ENCODE peak calls at places on chromosomes 2 and 18, in ten cellular contexts. One of them, this sample, is unnamed.

GRCh38 chr2:108244667-108245414 is 5.1 kb downstream of the SULT1C3 start:
- DNase-seq in HFF-Myc: no peak
- DNase-seq in GM20000: no peak
- DNase-seq in HT1080: no peak
- DNase-seq in GM13977: no peak
- DNase-seq in mesendoderm: no peak
- DNase-seq in NCI-H1694 treated with DMSO at 0.1 percent for 48 hours: no peak
- DNase-seq in CD8-positive, alpha-beta T cell: no peak
- DNase-seq in esophagus squamous epithelium: no peak
- DNase-seq in anterior cingulate cortex: no peak
- DNase-seq in this sample: no peak

GRCh38 chr2:222613715-222614331 is 42.1 kb downstream of the FARSB start:
- DNase-seq in HFF-Myc: peak
- DNase-seq in GM20000: peak
- DNase-seq in HT1080: peak
- DNase-seq in GM13977: peak
- DNase-seq in mesendoderm: peak
- DNase-seq in NCI-H1694 treated with DMSO at 0.1 percent for 48 hours: peak
- DNase-seq in CD8-positive, alpha-beta T cell: no peak
- DNase-seq in esophagus squamous epithelium: no peak
- DNase-seq in anterior cingulate cortex: no peak
- DNase-seq in this sample: no peak

GRCh38 chr2:208042041-208042440 is 16.7 kb upstream of the PLEKHM3 start:
- DNase-seq in HFF-Myc: no peak
- DNase-seq in GM20000: no peak
- DNase-seq in HT1080: peak
- DNase-seq in GM13977: no peak
- DNase-seq in mesendoderm: peak
- DNase-seq in NCI-H1694 treated with DMSO at 0.1 percent for 48 hours: no peak
- DNase-seq in CD8-positive, alpha-beta T cell: no peak
- DNase-seq in esophagus squamous epithelium: no peak
- DNase-seq in anterior cingulate cortex: no peak
- DNase-seq in this sample: no peak

GRCh38 chr2:128489580-128490273 is 171.1 kb upstream of the HS6ST1 start:
- DNase-seq in HFF-Myc: no peak
- DNase-seq in GM20000: no peak
- DNase-seq in HT1080: no peak
- DNase-seq in GM13977: no peak
- DNase-seq in mesendoderm: no peak
- DNase-seq in NCI-H1694 treated with DMSO at 0.1 percent for 48 hours: no peak
- DNase-seq in CD8-positive, alpha-beta T cell: no peak
- DNase-seq in esophagus squamous epithelium: no peak
- DNase-seq in anterior cingulate cortex: no peak
- DNase-seq in this sample: no peak

GRCh38 chr2:24959761-24960160 is 12.0 kb downstream of the DNAJC27 start:
- DNase-seq in HFF-Myc: no peak
- DNase-seq in GM20000: no peak
- DNase-seq in HT1080: no peak
- DNase-seq in GM13977: no peak
- DNase-seq in mesendoderm: no peak
- DNase-seq in NCI-H1694 treated with DMSO at 0.1 percent for 48 hours: no peak
- DNase-seq in CD8-positive, alpha-beta T cell: no peak
- DNase-seq in esophagus squamous epithelium: no peak
- DNase-seq in anterior cingulate cortex: no peak
- DNase-seq in this sample: no peak

GRCh38 chr18:46343940-46344372 is 239.8 kb downstream of the HAUS1 start:
- DNase-seq in HFF-Myc: no peak
- DNase-seq in GM20000: peak
- DNase-seq in HT1080: peak
- DNase-seq in GM13977: peak
- DNase-seq in mesendoderm: peak
- DNase-seq in NCI-H1694 treated with DMSO at 0.1 percent for 48 hours: no peak
- DNase-seq in CD8-positive, alpha-beta T cell: no peak
- DNase-seq in esophagus squamous epithelium: no peak
- DNase-seq in anterior cingulate cortex: no peak
- DNase-seq in this sample: no peak

GRCh38 chr2:219081701-219082331 is 21.1 kb upstream of the IHH start:
- DNase-seq in HFF-Myc: no peak
- DNase-seq in GM20000: no peak
- DNase-seq in HT1080: no peak
- DNase-seq in GM13977: no peak
- DNase-seq in mesendoderm: no peak
- DNase-seq in NCI-H1694 treated with DMSO at 0.1 percent for 48 hours: no peak
- DNase-seq in CD8-positive, alpha-beta T cell: no peak
- DNase-seq in esophagus squamous epithelium: no peak
- DNase-seq in anterior cingulate cortex: no peak
- DNase-seq in this sample: no peak

GRCh38 chr18:79877163-79878091 is 74.0 kb downstream of the SLC66A2 start:
- DNase-seq in HFF-Myc: no peak
- DNase-seq in GM20000: no peak
- DNase-seq in HT1080: no peak
- DNase-seq in GM13977: no peak
- DNase-seq in mesendoderm: peak
- DNase-seq in NCI-H1694 treated with DMSO at 0.1 percent for 48 hours: no peak
- DNase-seq in CD8-positive, alpha-beta T cell: no peak
- DNase-seq in esophagus squamous epithelium: no peak
- DNase-seq in anterior cingulate cortex: no peak
- DNase-seq in this sample: no peak

GRCh38 chr2:223057545-223057944 is 5.6 kb downstream of the KCNE4 start:
- DNase-seq in HFF-Myc: no peak
- DNase-seq in GM20000: no peak
- DNase-seq in HT1080: no peak
- DNase-seq in GM13977: no peak
- DNase-seq in mesendoderm: peak
- DNase-seq in NCI-H1694 treated with DMSO at 0.1 percent for 48 hours: no peak
- DNase-seq in CD8-positive, alpha-beta T cell: no peak
- DNase-seq in esophagus squamous epithelium: no peak
- DNase-seq in anterior cingulate cortex: no peak
- DNase-seq in this sample: no peak

GRCh38 chr2:38233231-38233983 is 143.7 kb downstream of the ATL2 start:
- DNase-seq in HFF-Myc: peak
- DNase-seq in GM20000: no peak
- DNase-seq in HT1080: peak
- DNase-seq in GM13977: no peak
- DNase-seq in mesendoderm: peak
- DNase-seq in NCI-H1694 treated with DMSO at 0.1 percent for 48 hours: no peak
- DNase-seq in CD8-positive, alpha-beta T cell: no peak
- DNase-seq in esophagus squamous epithelium: no peak
- DNase-seq in anterior cingulate cortex: no peak
- DNase-seq in this sample: peak

GRCh38 chr2:16266571-16266970 is 326.2 kb downstream of the MYCN start:
- DNase-seq in HFF-Myc: no peak
- DNase-seq in GM20000: no peak
- DNase-seq in HT1080: no peak
- DNase-seq in GM13977: no peak
- DNase-seq in mesendoderm: no peak
- DNase-seq in NCI-H1694 treated with DMSO at 0.1 percent for 48 hours: no peak
- DNase-seq in CD8-positive, alpha-beta T cell: no peak
- DNase-seq in esophagus squamous epithelium: no peak
- DNase-seq in anterior cingulate cortex: no peak
- DNase-seq in this sample: no peak

GRCh38 chr2:119753041-119753929 is 6.4 kb upstream of the PTPN4 start:
- DNase-seq in HFF-Myc: peak
- DNase-seq in GM20000: peak
- DNase-seq in HT1080: peak
- DNase-seq in GM13977: peak
- DNase-seq in mesendoderm: peak
- DNase-seq in NCI-H1694 treated with DMSO at 0.1 percent for 48 hours: peak
- DNase-seq in CD8-positive, alpha-beta T cell: peak
- DNase-seq in esophagus squamous epithelium: no peak
- DNase-seq in anterior cingulate cortex: no peak
- DNase-seq in this sample: no peak

GRCh38 chr2:202577250-202578183 is 57.3 kb upstream of the FAM117B start:
- DNase-seq in HFF-Myc: no peak
- DNase-seq in GM20000: no peak
- DNase-seq in HT1080: no peak
- DNase-seq in GM13977: no peak
- DNase-seq in mesendoderm: no peak
- DNase-seq in NCI-H1694 treated with DMSO at 0.1 percent for 48 hours: no peak
- DNase-seq in CD8-positive, alpha-beta T cell: no peak
- DNase-seq in esophagus squamous epithelium: no peak
- DNase-seq in anterior cingulate cortex: no peak
- DNase-seq in this sample: no peak

GRCh38 chr2:16409006-16409390 is 256.6 kb downstream of the CYRIA start:
- DNase-seq in HFF-Myc: no peak
- DNase-seq in GM20000: no peak
- DNase-seq in HT1080: no peak
- DNase-seq in GM13977: no peak
- DNase-seq in mesendoderm: peak
- DNase-seq in NCI-H1694 treated with DMSO at 0.1 percent for 48 hours: no peak
- DNase-seq in CD8-positive, alpha-beta T cell: no peak
- DNase-seq in esophagus squamous epithelium: no peak
- DNase-seq in anterior cingulate cortex: no peak
- DNase-seq in this sample: no peak

GRCh38 chr2:126787278-126787677 is 111.4 kb upstream of the TEX51 start:
- DNase-seq in HFF-Myc: no peak
- DNase-seq in GM20000: no peak
- DNase-seq in HT1080: no peak
- DNase-seq in GM13977: no peak
- DNase-seq in mesendoderm: no peak
- DNase-seq in NCI-H1694 treated with DMSO at 0.1 percent for 48 hours: no peak
- DNase-seq in CD8-positive, alpha-beta T cell: no peak
- DNase-seq in esophagus squamous epithelium: no peak
- DNase-seq in anterior cingulate cortex: no peak
- DNase-seq in this sample: no peak

GRCh38 chr2:72770879-72771461 is 54.9 kb downstream of the EXOC6B start:
- DNase-seq in HFF-Myc: peak
- DNase-seq in GM20000: peak
- DNase-seq in HT1080: peak
- DNase-seq in GM13977: peak
- DNase-seq in mesendoderm: peak
- DNase-seq in NCI-H1694 treated with DMSO at 0.1 percent for 48 hours: peak
- DNase-seq in CD8-positive, alpha-beta T cell: peak
- DNase-seq in esophagus squamous epithelium: no peak
- DNase-seq in anterior cingulate cortex: no peak
- DNase-seq in this sample: peak

GRCh38 chr2:42876280-42876840 is 84.0 kb upstream of the HAAO start:
- DNase-seq in HFF-Myc: peak
- DNase-seq in GM20000: no peak
- DNase-seq in HT1080: no peak
- DNase-seq in GM13977: no peak
- DNase-seq in mesendoderm: no peak
- DNase-seq in NCI-H1694 treated with DMSO at 0.1 percent for 48 hours: no peak
- DNase-seq in CD8-positive, alpha-beta T cell: no peak
- DNase-seq in esophagus squamous epithelium: no peak
- DNase-seq in anterior cingulate cortex: no peak
- DNase-seq in this sample: peak

GRCh38 chr2:73981081-73981968 is 3.4 kb upstream of the TET3 start:
- DNase-seq in HFF-Myc: no peak
- DNase-seq in GM20000: peak
- DNase-seq in HT1080: no peak
- DNase-seq in GM13977: peak
- DNase-seq in mesendoderm: peak
- DNase-seq in NCI-H1694 treated with DMSO at 0.1 percent for 48 hours: no peak
- DNase-seq in CD8-positive, alpha-beta T cell: no peak
- DNase-seq in esophagus squamous epithelium: no peak
- DNase-seq in anterior cingulate cortex: no peak
- DNase-seq in this sample: no peak

GRCh38 chr2:7812231-7812995 is 869.4 kb upstream of the ID2 start:
- DNase-seq in HFF-Myc: peak
- DNase-seq in GM20000: no peak
- DNase-seq in HT1080: peak
- DNase-seq in GM13977: no peak
- DNase-seq in mesendoderm: no peak
- DNase-seq in NCI-H1694 treated with DMSO at 0.1 percent for 48 hours: no peak
- DNase-seq in CD8-positive, alpha-beta T cell: no peak
- DNase-seq in esophagus squamous epithelium: no peak
- DNase-seq in anterior cingulate cortex: no peak
- DNase-seq in this sample: peak

GRCh38 chr2:73700111-73700510 is 37.0 kb downstream of the TPRKB start:
- DNase-seq in HFF-Myc: no peak
- DNase-seq in GM20000: no peak
- DNase-seq in HT1080: no peak
- DNase-seq in GM13977: no peak
- DNase-seq in mesendoderm: no peak
- DNase-seq in NCI-H1694 treated with DMSO at 0.1 percent for 48 hours: no peak
- DNase-seq in CD8-positive, alpha-beta T cell: no peak
- DNase-seq in esophagus squamous epithelium: no peak
- DNase-seq in anterior cingulate cortex: no peak
- DNase-seq in this sample: no peak

GRCh38 chr2:29233428-29233827 is 118.2 kb downstream of the CLIP4 start:
- DNase-seq in HFF-Myc: no peak
- DNase-seq in GM20000: no peak
- DNase-seq in HT1080: no peak
- DNase-seq in GM13977: no peak
- DNase-seq in mesendoderm: no peak
- DNase-seq in NCI-H1694 treated with DMSO at 0.1 percent for 48 hours: no peak
- DNase-seq in CD8-positive, alpha-beta T cell: no peak
- DNase-seq in esophagus squamous epithelium: no peak
- DNase-seq in anterior cingulate cortex: no peak
- DNase-seq in this sample: no peak

GRCh38 chr2:203470371-203470770 is 64.7 kb downstream of the RAPH1 start:
- DNase-seq in HFF-Myc: no peak
- DNase-seq in GM20000: no peak
- DNase-seq in HT1080: no peak
- DNase-seq in GM13977: no peak
- DNase-seq in mesendoderm: no peak
- DNase-seq in NCI-H1694 treated with DMSO at 0.1 percent for 48 hours: no peak
- DNase-seq in CD8-positive, alpha-beta T cell: no peak
- DNase-seq in esophagus squamous epithelium: no peak
- DNase-seq in anterior cingulate cortex: no peak
- DNase-seq in this sample: no peak

GRCh38 chr2:150214626-150215025 is 272.8 kb downstream of the RND3 start:
- DNase-seq in HFF-Myc: no peak
- DNase-seq in GM20000: no peak
- DNase-seq in HT1080: no peak
- DNase-seq in GM13977: no peak
- DNase-seq in mesendoderm: peak
- DNase-seq in NCI-H1694 treated with DMSO at 0.1 percent for 48 hours: no peak
- DNase-seq in CD8-positive, alpha-beta T cell: no peak
- DNase-seq in esophagus squamous epithelium: no peak
- DNase-seq in anterior cingulate cortex: no peak
- DNase-seq in this sample: no peak

This sample was measured in BJ.